ENCODE peak calls at places on chromosome 1, in ten cellular contexts. B is heart right ventricle, T is WERI-Rb-1, W is right atrium auricular region, M is PC-9, G is BJ, L is coronary artery, C is GM12864, Y is lower lobe of right lung, Q is left lung. Z is an unnamed sample.

GRCh38 chr1:71786218-71786617 is 496.1 kb downstream of the NEGR1 start:
- DNase-seq in B (no peak), T (no peak), W (no peak), M (no peak), G (no peak), L (no peak), C (no peak), Y (no peak), Q (no peak), Z (no peak)

GRCh38 chr1:26127235-26128163 is 15.9 kb downstream of the PDIK1L start:
- DNase-seq in B (no peak), T (no peak), W (no peak), M (no peak), G (no peak), L (no peak), C (no peak), Y (no peak), Q (no peak), Z (no peak)

GRCh38 chr1:223515416-223515815 is 122.2 kb downstream of the CCDC185 start:
- DNase-seq in B (no peak), T (no peak), W (no peak), M (no peak), G (no peak), L (no peak), C (no peak), Y (no peak), Q (no peak), Z (no peak)

GRCh38 chr1:167821969-167822685 is 91.8 kb downstream of the ADCY10 start:
- DNase-seq in B (no peak), T (no peak), W (no peak), M (no peak), G (no peak), L (no peak), C (no peak), Y (no peak), Q (no peak), Z (peak; percentile 18)

GRCh38 chr1:64038119-64038518 is 165.3 kb upstream of the UBE2U start:
- DNase-seq in B (no peak), T (no peak), W (no peak), M (no peak), G (no peak), L (no peak), C (no peak), Y (no peak), Q (no peak), Z (no peak)

GRCh38 chr1:43541721-43542401 is 11.2 kb downstream of the PTPRF start:
- DNase-seq in B (peak; percentile 72), T (no peak), W (peak; percentile 76), M (no peak), G (no peak), L (peak; percentile 91), C (no peak), Y (peak; percentile 79), Q (peak; percentile 77), Z (no peak)

GRCh38 chr1:23188434-23188884 is 19.8 kb upstream of the LUZP1 start:
- DNase-seq in B (no peak), T (no peak), W (no peak), M (no peak), G (no peak), L (no peak), C (no peak), Y (no peak), Q (no peak), Z (peak; percentile 27)

GRCh38 chr1:67957026-67957425 is 93.4 kb downstream of the DIRAS3 start:
- DNase-seq in B (no peak), T (peak; percentile 40), W (no peak), M (no peak), G (no peak), L (no peak), C (no peak), Y (no peak), Q (no peak), Z (no peak)

GRCh38 chr1:221743416-221744208 is 1.7 kb upstream of the DUSP10 start:
- DNase-seq in B (no peak), T (no peak), W (no peak), M (no peak), G (no peak), L (no peak), C (peak; percentile 61), Y (no peak), Q (no peak), Z (no peak)

GRCh38 chr1:198184516-198184915 is 27.7 kb downstream of the NEK7 start:
- DNase-seq in B (no peak), T (no peak), W (no peak), M (no peak), G (no peak), L (no peak), C (no peak), Y (no peak), Q (no peak), Z (no peak)

GRCh38 chr1:177181631-177182291 is 11.0 kb downstream of the BRINP2 start:
- DNase-seq in B (peak; percentile 52), T (peak; percentile 95), W (no peak), M (peak; percentile 17), G (no peak), L (peak; percentile 77), C (no peak), Y (peak; percentile 54), Q (peak; percentile 34), Z (peak; percentile 84)

DNA sequence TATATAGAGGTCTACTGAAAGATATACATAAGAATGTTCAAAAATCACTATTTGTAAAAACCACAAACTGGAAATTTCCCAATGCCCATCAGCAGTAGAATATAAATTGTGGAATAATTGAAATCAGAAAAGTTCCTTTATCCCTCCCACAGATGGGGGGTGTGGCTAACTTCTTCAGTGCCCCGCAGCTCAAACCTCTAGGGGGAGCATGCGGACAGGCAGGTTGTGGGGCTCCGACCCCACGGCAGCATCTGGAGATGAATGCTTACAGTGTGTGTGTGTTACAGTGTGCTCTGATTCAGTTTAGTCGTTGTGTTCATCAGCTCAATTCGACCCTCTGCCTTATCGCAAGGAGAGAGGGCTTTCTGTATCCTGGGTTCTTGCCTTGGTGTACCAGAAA is 262.1 kb upstream of the LRRC7 start:
- DNase-seq in B (no peak), T (peak; percentile 45), W (no peak), M (no peak), G (no peak), L (no peak), C (no peak), Y (no peak), Q (no peak), Z (no peak)
- TF ChIP-seq CTCF in B (no peak), T (peak; percentile 63), W (no peak), M (no peak), G (no peak), L (no peak), C (peak; percentile 4), Y (no peak), Q (no peak), Z (no peak)

GRCh38 chr1:9861371-9861770 is 37.6 kb upstream of the CLSTN1 start:
- DNase-seq in B (no peak), T (peak; percentile 64), W (no peak), M (no peak), G (no peak), L (no peak), C (no peak), Y (no peak), Q (no peak), Z (no peak)
- TF ChIP-seq CTCF in B (no peak), T (peak; percentile 61), W (no peak), M (no peak), G (no peak), L (no peak), C (peak; percentile 7), Y (no peak), Q (no peak), Z (no peak)

GRCh38 chr1:46635205-46635604 is 18.6 kb upstream of the MOB3C start:
- DNase-seq in B (no peak), T (no peak), W (no peak), M (no peak), G (no peak), L (no peak), C (no peak), Y (no peak), Q (no peak), Z (no peak)

DNA sequence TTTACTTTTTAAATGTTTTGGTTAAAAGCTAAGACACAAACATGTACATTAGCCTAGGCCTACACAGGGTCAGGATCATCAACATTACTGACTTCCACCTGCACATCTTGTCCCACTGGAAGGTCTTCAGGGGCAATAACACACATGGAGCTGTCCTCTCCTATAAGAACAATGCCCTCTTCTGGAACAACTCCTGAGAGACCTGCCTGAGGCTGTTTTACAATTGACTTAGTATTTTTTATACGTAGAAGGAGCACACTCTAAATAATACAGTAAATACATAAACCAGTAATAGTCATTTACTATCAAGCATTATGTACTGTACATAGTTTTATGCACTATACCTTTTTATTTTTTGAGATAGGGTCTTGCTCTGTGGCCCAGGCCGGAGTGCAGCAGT is 14.1 kb upstream of the MOB3C start:
- DNase-seq in B (no peak), T (no peak), W (no peak), M (no peak), G (no peak), L (no peak), C (no peak), Y (no peak), Q (no peak), Z (no peak)
- TF ChIP-seq CTCF in B (no peak), T (no peak), W (no peak), M (no peak), G (no peak), L (no peak), C (no peak), Y (no peak), Q (no peak), Z (no peak)

GRCh38 chr1:165958306-165958705 is 130.9 kb downstream of the UCK2 start:
- DNase-seq in B (no peak), T (peak; percentile 17), W (no peak), M (no peak), G (no peak), L (no peak), C (no peak), Y (no peak), Q (no peak), Z (no peak)

GRCh38 chr1:165965857-165966256 is 138.4 kb downstream of the UCK2 start:
- DNase-seq in B (no peak), T (no peak), W (no peak), M (no peak), G (no peak), L (no peak), C (no peak), Y (no peak), Q (no peak), Z (no peak)

GRCh38 chr1:165960881-165961280 is 133.5 kb downstream of the UCK2 start:
- DNase-seq in B (no peak), T (no peak), W (no peak), M (no peak), G (no peak), L (no peak), C (no peak), Y (no peak), Q (no peak), Z (no peak)

GRCh38 chr1:165954940-165955339 is 127.5 kb downstream of the UCK2 start:
- DNase-seq in B (no peak), T (peak; percentile 60), W (no peak), M (no peak), G (peak; percentile 71), L (no peak), C (no peak), Y (no peak), Q (no peak), Z (no peak)

DNA sequence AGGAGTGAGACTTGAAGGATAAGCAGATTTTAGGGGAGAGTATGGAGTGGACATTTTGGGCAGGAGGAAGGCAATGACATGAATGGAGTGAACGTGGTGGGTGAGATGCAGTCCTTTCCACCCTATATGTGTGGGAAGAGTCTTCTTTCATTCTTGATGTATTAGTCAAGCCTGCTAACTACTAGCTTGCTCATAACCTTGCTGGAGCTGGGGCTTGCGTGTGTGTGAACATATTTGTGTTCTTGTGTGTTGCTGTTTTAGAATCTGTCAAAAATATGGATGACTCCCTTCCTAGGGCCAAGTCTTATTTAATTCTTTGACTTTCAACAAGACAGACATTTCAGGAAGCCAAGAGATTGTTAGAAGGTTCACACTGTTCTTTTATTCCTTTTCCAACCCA is 132.7 kb downstream of the UCK2 start:
- DNase-seq in B (no peak), T (no peak), W (no peak), M (no peak), G (no peak), L (no peak), C (no peak), Y (no peak), Q (no peak), Z (no peak)
- TF ChIP-seq CTCF in B (no peak), T (no peak), W (no peak), M (no peak), G (no peak), L (no peak), C (no peak), Y (no peak), Q (no peak), Z (no peak)

Z was measured in Calu3.